ENCODE peak calls at places on chromosomes 7 and 10, in nine cellular contexts. One of them, this sample, is unnamed.

GRCh38 chr7:66779669-66780408 is 39.3 kb downstream of the RABGEF1 start:
- DNase-seq in pancreas: no peak
- DNase-seq in mucosa of descending colon: no peak
- DNase-seq in astrocyte of the spinal cord: peak
- DNase-seq in lower leg skin: no peak
- DNase-seq in MM.1S: no peak
- DNase-seq in AG04449: no peak
- DNase-seq in epithelial cell of esophagus: peak
- DNase-seq in CD8-positive, alpha-beta T cell: no peak
- DNase-seq in this sample: no peak

GRCh38 chr10:46106410-46107255 is 60.6 kb upstream of the MSMB start:
- DNase-seq in pancreas: peak
- DNase-seq in mucosa of descending colon: peak
- DNase-seq in astrocyte of the spinal cord: peak
- DNase-seq in lower leg skin: peak
- DNase-seq in MM.1S: peak
- DNase-seq in AG04449: no peak
- DNase-seq in epithelial cell of esophagus: peak
- DNase-seq in CD8-positive, alpha-beta T cell: peak
- DNase-seq in this sample: no peak

GRCh38 chr7:134343796-134344195 is 27.1 kb upstream of the SLC35B4 start:
- DNase-seq in pancreas: no peak
- DNase-seq in mucosa of descending colon: no peak
- DNase-seq in astrocyte of the spinal cord: no peak
- DNase-seq in lower leg skin: no peak
- DNase-seq in MM.1S: no peak
- DNase-seq in AG04449: no peak
- DNase-seq in epithelial cell of esophagus: no peak
- DNase-seq in CD8-positive, alpha-beta T cell: no peak
- DNase-seq in this sample: no peak

GRCh38 chr10:80501381-80501912 is 36.3 kb upstream of the SH2D4B start:
- DNase-seq in pancreas: no peak
- DNase-seq in mucosa of descending colon: no peak
- DNase-seq in astrocyte of the spinal cord: no peak
- DNase-seq in lower leg skin: no peak
- DNase-seq in MM.1S: no peak
- DNase-seq in AG04449: no peak
- DNase-seq in epithelial cell of esophagus: peak
- DNase-seq in CD8-positive, alpha-beta T cell: no peak
- DNase-seq in this sample: no peak

GRCh38 chr7:25054849-25055248 is 70.2 kb downstream of the CYCS start:
- DNase-seq in pancreas: no peak
- DNase-seq in mucosa of descending colon: no peak
- DNase-seq in astrocyte of the spinal cord: no peak
- DNase-seq in lower leg skin: no peak
- DNase-seq in MM.1S: no peak
- DNase-seq in AG04449: no peak
- DNase-seq in epithelial cell of esophagus: no peak
- DNase-seq in CD8-positive, alpha-beta T cell: no peak
- DNase-seq in this sample: no peak

GRCh38 chr7:46208635-46209525 is 287.8 kb upstream of the IGFBP3 start:
- DNase-seq in pancreas: no peak
- DNase-seq in mucosa of descending colon: no peak
- DNase-seq in astrocyte of the spinal cord: no peak
- DNase-seq in lower leg skin: no peak
- DNase-seq in MM.1S: no peak
- DNase-seq in AG04449: no peak
- DNase-seq in epithelial cell of esophagus: no peak
- DNase-seq in CD8-positive, alpha-beta T cell: no peak
- DNase-seq in this sample: no peak

GRCh38 chr10:83397806-83398205 is 741.5 kb upstream of the GHITM start:
- DNase-seq in pancreas: no peak
- DNase-seq in mucosa of descending colon: no peak
- DNase-seq in astrocyte of the spinal cord: no peak
- DNase-seq in lower leg skin: no peak
- DNase-seq in MM.1S: no peak
- DNase-seq in AG04449: no peak
- DNase-seq in epithelial cell of esophagus: no peak
- DNase-seq in CD8-positive, alpha-beta T cell: no peak
- DNase-seq in this sample: no peak

GRCh38 chr10:132632851-132633684 is 95.5 kb downstream of the INPP5A start:
- DNase-seq in pancreas: no peak
- DNase-seq in mucosa of descending colon: peak
- DNase-seq in astrocyte of the spinal cord: peak
- DNase-seq in lower leg skin: no peak
- DNase-seq in MM.1S: no peak
- DNase-seq in AG04449: no peak
- DNase-seq in epithelial cell of esophagus: no peak
- DNase-seq in CD8-positive, alpha-beta T cell: no peak
- DNase-seq in this sample: no peak

GRCh38 chr7:88072036-88072714 is 138.1 kb downstream of the ADAM22 start:
- DNase-seq in pancreas: no peak
- DNase-seq in mucosa of descending colon: no peak
- DNase-seq in astrocyte of the spinal cord: no peak
- DNase-seq in lower leg skin: no peak
- DNase-seq in MM.1S: peak
- DNase-seq in AG04449: no peak
- DNase-seq in epithelial cell of esophagus: no peak
- DNase-seq in CD8-positive, alpha-beta T cell: no peak
- DNase-seq in this sample: peak

GRCh38 chr7:135448753-135449152 is 61.1 kb downstream of the CNOT4 start:
- DNase-seq in pancreas: no peak
- DNase-seq in mucosa of descending colon: no peak
- DNase-seq in astrocyte of the spinal cord: no peak
- DNase-seq in lower leg skin: no peak
- DNase-seq in MM.1S: no peak
- DNase-seq in AG04449: no peak
- DNase-seq in epithelial cell of esophagus: no peak
- DNase-seq in CD8-positive, alpha-beta T cell: no peak
- DNase-seq in this sample: no peak

GRCh38 chr7:148700693-148701092 is 2.0 kb downstream of the CUL1 start:
- DNase-seq in pancreas: no peak
- DNase-seq in mucosa of descending colon: no peak
- DNase-seq in astrocyte of the spinal cord: peak
- DNase-seq in lower leg skin: no peak
- DNase-seq in MM.1S: peak
- DNase-seq in AG04449: no peak
- DNase-seq in epithelial cell of esophagus: peak
- DNase-seq in CD8-positive, alpha-beta T cell: peak
- DNase-seq in this sample: no peak

GRCh38 chr7:12554848-12555247 is 15.7 kb upstream of the SCIN start:
- DNase-seq in pancreas: no peak
- DNase-seq in mucosa of descending colon: no peak
- DNase-seq in astrocyte of the spinal cord: no peak
- DNase-seq in lower leg skin: no peak
- DNase-seq in MM.1S: no peak
- DNase-seq in AG04449: no peak
- DNase-seq in epithelial cell of esophagus: no peak
- DNase-seq in CD8-positive, alpha-beta T cell: no peak
- DNase-seq in this sample: no peak

GRCh38 chr10:99551158-99551557 is 18.4 kb downstream of the NKX2-3 start:
- DNase-seq in pancreas: no peak
- DNase-seq in mucosa of descending colon: no peak
- DNase-seq in astrocyte of the spinal cord: no peak
- DNase-seq in lower leg skin: no peak
- DNase-seq in MM.1S: peak
- DNase-seq in AG04449: peak
- DNase-seq in epithelial cell of esophagus: peak
- DNase-seq in CD8-positive, alpha-beta T cell: no peak
- DNase-seq in this sample: no peak

DNA sequence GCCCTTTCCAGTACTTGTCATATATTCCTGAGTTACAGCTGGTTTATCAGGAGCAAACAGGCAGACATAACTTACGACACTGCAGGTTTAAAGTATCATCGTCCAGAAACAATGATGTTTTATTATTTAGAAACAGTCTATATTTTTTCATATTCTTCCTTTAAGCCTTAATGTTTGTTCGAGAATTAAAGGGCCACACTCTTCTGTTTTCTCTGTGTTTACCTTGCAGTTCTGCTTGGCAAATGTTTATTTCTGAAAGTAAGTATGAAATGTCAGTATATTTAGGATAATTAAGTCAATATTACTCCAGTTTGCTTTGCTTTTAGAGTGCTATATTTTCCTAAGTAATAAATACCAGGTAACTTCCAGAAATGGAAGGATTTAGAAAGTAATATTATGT is 115.1 kb downstream of the VTI1A start:
- DNase-seq in pancreas: no peak
- DNase-seq in mucosa of descending colon: no peak
- DNase-seq in astrocyte of the spinal cord: no peak
- DNase-seq in lower leg skin: no peak
- DNase-seq in MM.1S: no peak
- DNase-seq in AG04449: no peak
- DNase-seq in epithelial cell of esophagus: no peak
- DNase-seq in CD8-positive, alpha-beta T cell: no peak
- DNase-seq in this sample: no peak
- H3K4me3 ChIP-seq in pancreas: no peak
- H3K4me3 ChIP-seq in mucosa of descending colon: no peak
- H3K4me3 ChIP-seq in astrocyte of the spinal cord: no peak
- H3K4me3 ChIP-seq in lower leg skin: no peak
- H3K4me3 ChIP-seq in MM.1S: no peak
- H3K4me3 ChIP-seq in AG04449: no peak
- H3K4me3 ChIP-seq in epithelial cell of esophagus: no peak
- H3K4me3 ChIP-seq in CD8-positive, alpha-beta T cell: no peak
- H3K4me3 ChIP-seq in this sample: no peak

DNA sequence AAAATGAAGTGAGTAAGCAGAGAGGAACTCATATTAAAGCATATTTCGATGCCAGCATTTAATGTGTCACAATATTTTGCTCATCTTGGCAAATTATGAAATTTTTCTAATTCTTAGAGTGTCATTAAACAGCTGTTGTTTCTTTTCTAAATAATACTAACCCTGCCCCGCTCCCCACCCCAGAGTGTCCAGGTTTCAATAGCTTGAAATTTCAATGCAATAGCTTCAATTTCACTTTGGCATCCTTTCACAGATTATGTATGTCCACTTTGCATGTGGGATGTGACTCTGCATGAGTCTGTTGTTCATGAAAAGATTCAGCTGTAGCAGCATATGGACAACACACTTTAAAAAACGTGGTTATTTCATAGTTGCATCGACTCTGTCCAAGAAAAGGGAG is 64.9 kb upstream of the CREB5 start:
- DNase-seq in pancreas: no peak
- DNase-seq in mucosa of descending colon: no peak
- DNase-seq in astrocyte of the spinal cord: no peak
- DNase-seq in lower leg skin: no peak
- DNase-seq in MM.1S: no peak
- DNase-seq in AG04449: peak
- DNase-seq in epithelial cell of esophagus: no peak
- DNase-seq in CD8-positive, alpha-beta T cell: no peak
- DNase-seq in this sample: no peak
- TF ChIP-seq CTCF in pancreas: no peak
- TF ChIP-seq CTCF in mucosa of descending colon: no peak
- TF ChIP-seq CTCF in astrocyte of the spinal cord: no peak
- TF ChIP-seq CTCF in lower leg skin: no peak
- TF ChIP-seq CTCF in MM.1S: no peak
- TF ChIP-seq CTCF in AG04449: no peak
- TF ChIP-seq CTCF in epithelial cell of esophagus: no peak
- TF ChIP-seq CTCF in CD8-positive, alpha-beta T cell: no peak
- TF ChIP-seq CTCF in this sample: no peak

GRCh38 chr10:60139798-60140566 is 233.6 kb upstream of the CCDC6 start:
- DNase-seq in pancreas: no peak
- DNase-seq in mucosa of descending colon: no peak
- DNase-seq in astrocyte of the spinal cord: peak
- DNase-seq in lower leg skin: no peak
- DNase-seq in MM.1S: no peak
- DNase-seq in AG04449: peak
- DNase-seq in epithelial cell of esophagus: peak
- DNase-seq in CD8-positive, alpha-beta T cell: no peak
- DNase-seq in this sample: no peak

GRCh38 chr10:60138842-60139241 is 232.5 kb upstream of the CCDC6 start:
- DNase-seq in pancreas: no peak
- DNase-seq in mucosa of descending colon: no peak
- DNase-seq in astrocyte of the spinal cord: no peak
- DNase-seq in lower leg skin: no peak
- DNase-seq in MM.1S: no peak
- DNase-seq in AG04449: no peak
- DNase-seq in epithelial cell of esophagus: no peak
- DNase-seq in CD8-positive, alpha-beta T cell: no peak
- DNase-seq in this sample: no peak

GRCh38 chr10:60139290-60139689 is 232.9 kb upstream of the CCDC6 start:
- DNase-seq in pancreas: no peak
- DNase-seq in mucosa of descending colon: no peak
- DNase-seq in astrocyte of the spinal cord: no peak
- DNase-seq in lower leg skin: no peak
- DNase-seq in MM.1S: no peak
- DNase-seq in AG04449: no peak
- DNase-seq in epithelial cell of esophagus: no peak
- DNase-seq in CD8-positive, alpha-beta T cell: no peak
- DNase-seq in this sample: no peak

GRCh38 chr10:60137292-60137992 is 231.1 kb upstream of the CCDC6 start:
- DNase-seq in pancreas: no peak
- DNase-seq in mucosa of descending colon: no peak
- DNase-seq in astrocyte of the spinal cord: no peak
- DNase-seq in lower leg skin: no peak
- DNase-seq in MM.1S: no peak
- DNase-seq in AG04449: no peak
- DNase-seq in epithelial cell of esophagus: no peak
- DNase-seq in CD8-positive, alpha-beta T cell: no peak
- DNase-seq in this sample: no peak

DNA sequence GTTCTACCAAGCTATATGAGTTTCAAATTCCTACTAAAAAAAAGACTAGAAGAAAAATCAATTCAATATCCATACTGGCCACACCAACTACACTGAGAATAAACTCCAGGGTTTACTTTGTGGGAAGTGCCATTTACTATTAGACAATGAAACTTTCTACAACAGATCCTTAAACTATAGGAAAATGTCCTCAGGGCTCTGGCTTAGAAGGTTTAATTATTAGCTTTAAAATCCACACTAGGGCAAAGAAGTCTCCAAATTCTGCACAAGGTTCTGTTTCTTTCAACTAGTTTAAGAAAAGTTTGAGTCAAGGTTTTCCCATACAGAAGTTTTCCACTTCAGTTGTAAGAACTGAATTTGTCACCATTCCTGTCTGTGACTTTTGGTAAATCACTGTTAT is 231.7 kb upstream of the CCDC6 start:
- DNase-seq in pancreas: no peak
- DNase-seq in mucosa of descending colon: no peak
- DNase-seq in astrocyte of the spinal cord: no peak
- DNase-seq in lower leg skin: no peak
- DNase-seq in MM.1S: no peak
- DNase-seq in AG04449: no peak
- DNase-seq in epithelial cell of esophagus: no peak
- DNase-seq in CD8-positive, alpha-beta T cell: no peak
- DNase-seq in this sample: no peak
- H3K4me3 ChIP-seq in pancreas: no peak
- H3K4me3 ChIP-seq in mucosa of descending colon: no peak
- H3K4me3 ChIP-seq in astrocyte of the spinal cord: no peak
- H3K4me3 ChIP-seq in lower leg skin: no peak
- H3K4me3 ChIP-seq in MM.1S: no peak
- H3K4me3 ChIP-seq in AG04449: no peak
- H3K4me3 ChIP-seq in epithelial cell of esophagus: no peak
- H3K4me3 ChIP-seq in CD8-positive, alpha-beta T cell: no peak
- H3K4me3 ChIP-seq in this sample: no peak

GRCh38 chr7:108143658-108144420 is 13.7 kb upstream of the LAMB4 start:
- DNase-seq in pancreas: no peak
- DNase-seq in mucosa of descending colon: no peak
- DNase-seq in astrocyte of the spinal cord: no peak
- DNase-seq in lower leg skin: no peak
- DNase-seq in MM.1S: no peak
- DNase-seq in AG04449: no peak
- DNase-seq in epithelial cell of esophagus: no peak
- DNase-seq in CD8-positive, alpha-beta T cell: no peak
- DNase-seq in this sample: no peak
- TF ChIP-seq CTCF in pancreas: no peak
- TF ChIP-seq CTCF in mucosa of descending colon: no peak
- TF ChIP-seq CTCF in astrocyte of the spinal cord: no peak
- TF ChIP-seq CTCF in lower leg skin: no peak
- TF ChIP-seq CTCF in MM.1S: no peak
- TF ChIP-seq CTCF in AG04449: no peak
- TF ChIP-seq CTCF in epithelial cell of esophagus: no peak
- TF ChIP-seq CTCF in CD8-positive, alpha-beta T cell: no peak
- TF ChIP-seq CTCF in this sample: peak